ENCODE peak calls at places on chromosomes 7 and 10, in six cellular contexts. P, D, I, Q, K and M are unnamed samples.
A peak's percentile ranks its signal among the peaks of the same experiment; 100 is the strongest.

GRCh38 chr10:132591166-132591971 is 53.8 kb downstream of the INPP5A start:
- DNase-seq in P (peak; percentile 75), D (no peak), I (no peak), Q (no peak), K (peak; percentile 87), M (no peak)

GRCh38 chr7:75688200-75689136 is 50.3 kb downstream of the HIP1 start:
- DNase-seq in P (peak; percentile 62), D (no peak), I (peak; percentile 37), Q (peak; percentile 81), K (peak; percentile 87), M (no peak)

GRCh38 chr10:95121904-95122303 is 52.6 kb upstream of the CYP2C8 start:
- DNase-seq in P (no peak), D (no peak), I (no peak), Q (no peak), K (peak; percentile 74), M (no peak)

GRCh38 chr10:86363184-86363832 is 3.3 kb downstream of the GRID1 start:
- DNase-seq in P (peak; percentile 62), D (peak; percentile 59), I (peak; percentile 50), Q (peak; percentile 75), K (no peak), M (peak; percentile 51)

GRCh38 chr7:75776295-75776971 is 4.4 kb upstream of the CCL26 start:
- DNase-seq in P (no peak), D (no peak), I (no peak), Q (no peak), K (no peak), M (no peak)

GRCh38 chr7:116574025-116574822 is 49.4 kb downstream of the CAV1 start:
- DNase-seq in P (no peak), D (no peak), I (no peak), Q (no peak), K (no peak), M (no peak)

GRCh38 chr7:74071121-74071520 is 12.5 kb upstream of the LIMK1 start:
- DNase-seq in P (no peak), D (no peak), I (no peak), Q (peak; percentile 11), K (no peak), M (no peak)

GRCh38 chr10:74598891-74599566 is 227.4 kb upstream of the KAT6B start:
- DNase-seq in P (no peak), D (no peak), I (no peak), Q (no peak), K (no peak), M (no peak)

GRCh38 chr7:87452279-87452678 is 23.2 kb downstream of the ABCB4 start:
- DNase-seq in P (no peak), D (no peak), I (no peak), Q (no peak), K (no peak), M (no peak)

GRCh38 chr10:77854115-77854514 is 72.4 kb downstream of the DLG5 start:
- DNase-seq in P (no peak), D (no peak), I (no peak), Q (peak; percentile 57), K (no peak), M (no peak)

GRCh38 chr10:46283945-46284285 is 2.9 kb upstream of the ANTXRL start:
- DNase-seq in P (no peak), D (no peak), I (no peak), Q (peak; percentile 66), K (no peak), M (no peak)

GRCh38 chr10:101851411-101852116 is 8.0 kb upstream of the KCNIP2 start:
- DNase-seq in P (no peak), D (no peak), I (no peak), Q (no peak), K (no peak), M (no peak)

GRCh38 chr7:131493081-131493480 is 63.3 kb downstream of the PODXL start:
- DNase-seq in P (no peak), D (no peak), I (no peak), Q (no peak), K (no peak), M (no peak)

GRCh38 chr7:111413796-111414195 is 148.5 kb downstream of the IMMP2L start:
- DNase-seq in P (no peak), D (no peak), I (no peak), Q (no peak), K (no peak), M (no peak)

GRCh38 chr7:37488163-37488759 is 39.6 kb upstream of the ELMO1 start:
- DNase-seq in P (no peak), D (no peak), I (no peak), Q (no peak), K (no peak), M (no peak)

GRCh38 chr7:33108931-33109757 is at the start of gene RP9:
- DNase-seq in P (peak; percentile 77), D (peak; percentile 62), I (peak; percentile 75), Q (peak; percentile 95), K (peak; percentile 71), M (peak; percentile 64)

GRCh38 chr10:132510174-132510611 is 27.4 kb upstream of the INPP5A start:
- DNase-seq in P (peak; percentile 64), D (peak; percentile 28), I (no peak), Q (peak; percentile 69), K (no peak), M (no peak)

GRCh38 chr7:30841025-30841735 is 70.0 kb downstream of the MINDY4 start:
- DNase-seq in P (no peak), D (no peak), I (no peak), Q (no peak), K (no peak), M (no peak)

GRCh38 chr10:70600512-70601395 is 1.8 kb downstream of the PRF1 start:
- DNase-seq in P (no peak), D (no peak), I (no peak), Q (peak; percentile 67), K (no peak), M (no peak)

GRCh38 chr7:130096243-130096827 is 26.0 kb downstream of the KLHDC10 start:
- DNase-seq in P (no peak), D (no peak), I (no peak), Q (no peak), K (no peak), M (no peak)

GRCh38 chr7:49187543-49188268 is 263.4 kb downstream of the CDC14C start:
- DNase-seq in P (no peak), D (no peak), I (no peak), Q (no peak), K (no peak), M (no peak)

GRCh38 chr7:67671006-67671405 is 674.4 kb downstream of the TYW1 start:
- DNase-seq in P (no peak), D (no peak), I (no peak), Q (no peak), K (no peak), M (no peak)

GRCh38 chr7:125061776-125062397 is 132.3 kb upstream of the POT1 start:
- DNase-seq in P (no peak), D (no peak), I (no peak), Q (no peak), K (no peak), M (no peak)

GRCh38 chr7:15780271-15780670 is 93.8 kb upstream of the MEOX2 start:
- DNase-seq in P (no peak), D (no peak), I (no peak), Q (no peak), K (no peak), M (no peak)

GRCh38 chr7:130394421-130395188 is 14.3 kb downstream of the CPA1 start:
- DNase-seq in P (no peak), D (no peak), I (no peak), Q (no peak), K (no peak), M (no peak)

GRCh38 chr7:10121641-10122040 is 852.0 kb upstream of the PHF14 start:
- DNase-seq in P (no peak), D (no peak), I (no peak), Q (no peak), K (no peak), M (no peak)

GRCh38 chr7:64307254-64308018 is 6.3 kb upstream of the ZNF736 start:
- DNase-seq in P (peak; percentile 96), D (peak; percentile 92), I (peak; percentile 47), Q (peak; percentile 99), K (no peak), M (peak; percentile 41)
- TF ChIP-seq POLR2AphosphoS5 in P (peak; percentile 48), D (peak; percentile 79), I (peak; percentile 30), Q (peak; percentile 85), K (no peak), M (no peak)

GRCh38 chr10:62048919-62049636 is 147.6 kb downstream of the ARID5B start:
- DNase-seq in P (peak; percentile 96), D (peak; percentile 86), I (no peak), Q (peak; percentile 83), K (peak; percentile 94), M (no peak)

GRCh38 chr10:62050627-62050924 is 149.1 kb downstream of the ARID5B start:
- DNase-seq in P (no peak), D (no peak), I (no peak), Q (no peak), K (no peak), M (no peak)

GRCh38 chr10:62049815-62050626 is 148.5 kb downstream of the ARID5B start:
- DNase-seq in P (no peak), D (no peak), I (no peak), Q (no peak), K (no peak), M (no peak)

GRCh38 chr10:62052276-62052675 is 150.8 kb downstream of the ARID5B start:
- DNase-seq in P (no peak), D (no peak), I (no peak), Q (no peak), K (no peak), M (no peak)

GRCh38 chr10:62050941-62051433 is 149.5 kb downstream of the ARID5B start:
- DNase-seq in P (no peak), D (no peak), I (no peak), Q (no peak), K (peak; percentile 70), M (no peak)
- TF ChIP-seq POLR2AphosphoS5 in P (peak; percentile 60), D (peak; percentile 79), I (no peak), Q (no peak), K (no peak), M (peak; percentile 71)

DNA sequence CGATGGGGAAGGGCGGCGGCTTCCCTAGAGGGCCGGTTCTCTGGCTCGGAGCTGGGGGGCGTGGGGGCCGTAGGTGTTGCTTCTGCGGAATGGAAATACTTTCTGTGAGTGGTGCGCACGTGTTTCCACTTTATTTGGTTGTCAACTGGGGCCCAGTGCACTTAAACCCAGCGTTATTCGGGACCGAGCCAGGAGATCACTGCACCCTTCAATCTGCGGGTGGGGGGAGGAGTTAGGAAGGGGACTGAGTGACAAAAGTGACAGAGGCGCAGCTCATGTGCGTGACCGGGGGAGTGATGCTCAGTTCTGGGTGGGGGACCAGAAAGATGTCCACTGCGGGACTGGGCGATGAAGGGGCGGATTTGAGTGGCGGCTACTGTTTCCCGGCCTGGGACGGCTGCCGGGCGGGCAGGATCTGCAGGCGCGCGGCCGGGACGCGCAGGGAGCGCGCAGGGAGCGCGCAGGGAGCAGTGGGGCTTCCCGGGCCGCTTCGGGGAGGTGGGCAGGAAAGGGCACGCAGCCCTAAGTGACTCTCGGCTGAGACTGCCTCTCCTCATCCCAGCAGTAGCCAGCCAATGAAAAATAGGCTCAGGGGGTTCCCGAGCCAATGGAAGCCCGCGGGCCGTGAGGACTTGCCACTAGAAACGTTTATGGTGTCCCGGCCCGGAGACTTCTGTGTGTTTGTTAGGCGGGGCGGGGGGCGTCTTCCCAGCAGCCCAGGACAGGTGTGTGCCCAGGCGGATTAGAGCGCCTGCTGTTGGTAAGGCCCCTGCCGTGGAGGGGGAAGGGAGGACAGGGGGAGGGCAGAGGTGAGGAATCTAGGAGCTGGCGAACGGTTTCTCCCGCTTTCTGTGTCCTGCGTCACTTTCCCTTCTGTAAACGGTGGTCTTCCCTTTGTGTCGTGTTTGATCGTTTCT is 54.3 kb upstream of the KDM7A start:
- DNase-seq in P (peak; percentile 76), D (no peak), I (no peak), Q (peak; percentile 89), K (peak; percentile 93), M (no peak)
- TF ChIP-seq POLR2AphosphoS5 in P (no peak), D (peak; percentile 4), I (no peak), Q (peak; percentile 32), K (peak; percentile 53), M (no peak)

GRCh38 chr7:18387191-18387720 is 108.3 kb upstream of the HDAC9 start:
- DNase-seq in P (no peak), D (no peak), I (no peak), Q (no peak), K (no peak), M (no peak)
- TF ChIP-seq POLR2AphosphoS5 in P (no peak), D (no peak), I (no peak), Q (no peak), K (no peak), M (no peak)